ENCODE peak calls at places on chromosomes 4 and X, in ten cellular contexts. One of them, this sample, is unnamed.

GRCh38 chr4:43423276-43423675 is 530.8 kb downstream of the GRXCR1 start:
- DNase-seq in NCI-H2081: no peak
- DNase-seq in NCI-H446: no peak
- DNase-seq in AG04449: no peak
- DNase-seq in GM13976: no peak
- DNase-seq in activated T-helper 1 cell treated with anti-CD3 and anti-CD28 coated beads, Interleukin-2, amount 50 U/mL, for 16 hours: no peak
- DNase-seq in astrocyte of the cerebellum: no peak
- DNase-seq in NCI-H82: no peak
- DNase-seq in H54: no peak
- DNase-seq in upper lobe of right lung: no peak
- DNase-seq in this sample: no peak

GRCh38 chr4:130249002-130249401 is 1153.0 kb downstream of the C4orf33 start:
- DNase-seq in astrocyte of the cerebellum: no peak
- DNase-seq in NCI-H2081: no peak
- DNase-seq in NCI-H82: no peak
- DNase-seq in AG04449: no peak
- DNase-seq in NCI-H446: no peak
- DNase-seq in GM13976: no peak
- DNase-seq in H54: no peak
- DNase-seq in upper lobe of right lung: no peak
- DNase-seq in activated T-helper 1 cell treated with anti-CD3 and anti-CD28 coated beads, Interleukin-2, amount 50 U/mL, for 16 hours: no peak
- DNase-seq in this sample: no peak

GRCh38 chr4:140099993-140100392 is 54.0 kb downstream of the MAML3 start:
- DNase-seq in NCI-H446: peak; percentile 21
- DNase-seq in astrocyte of the cerebellum: no peak
- DNase-seq in NCI-H2081: no peak
- DNase-seq in NCI-H82: peak; percentile 49
- DNase-seq in GM13976: no peak
- DNase-seq in activated T-helper 1 cell treated with anti-CD3 and anti-CD28 coated beads, Interleukin-2, amount 50 U/mL, for 16 hours: no peak
- DNase-seq in AG04449: no peak
- DNase-seq in H54: no peak
- DNase-seq in upper lobe of right lung: peak; percentile 66
- DNase-seq in this sample: no peak

GRCh38 chr4:38075370-38076152 is 115.4 kb downstream of the PTTG2 start:
- DNase-seq in NCI-H2081: no peak
- DNase-seq in NCI-H446: no peak
- DNase-seq in AG04449: no peak
- DNase-seq in GM13976: peak; percentile 33
- DNase-seq in H54: no peak
- DNase-seq in NCI-H82: no peak
- DNase-seq in astrocyte of the cerebellum: no peak
- DNase-seq in activated T-helper 1 cell treated with anti-CD3 and anti-CD28 coated beads, Interleukin-2, amount 50 U/mL, for 16 hours: no peak
- DNase-seq in upper lobe of right lung: no peak
- DNase-seq in this sample: no peak

GRCh38 chr4:37389967-37390580 is 145.5 kb downstream of the NWD2 start:
- DNase-seq in NCI-H2081: peak; percentile 64
- DNase-seq in upper lobe of right lung: no peak
- DNase-seq in astrocyte of the cerebellum: peak; percentile 39
- DNase-seq in GM13976: peak; percentile 52
- DNase-seq in H54: no peak
- DNase-seq in NCI-H82: peak; percentile 66
- DNase-seq in activated T-helper 1 cell treated with anti-CD3 and anti-CD28 coated beads, Interleukin-2, amount 50 U/mL, for 16 hours: no peak
- DNase-seq in AG04449: no peak
- DNase-seq in NCI-H446: peak; percentile 50
- DNase-seq in this sample: no peak

GRCh38 chr4:52659016-52659721 is at the start of gene USP46:
- DNase-seq in astrocyte of the cerebellum: no peak
- DNase-seq in activated T-helper 1 cell treated with anti-CD3 and anti-CD28 coated beads, Interleukin-2, amount 50 U/mL, for 16 hours: peak; percentile 9
- DNase-seq in NCI-H446: no peak
- DNase-seq in H54: peak; percentile 53
- DNase-seq in GM13976: peak; percentile 93
- DNase-seq in AG04449: no peak
- DNase-seq in NCI-H2081: peak; percentile 59
- DNase-seq in NCI-H82: peak; percentile 32
- DNase-seq in upper lobe of right lung: peak; percentile 91
- DNase-seq in this sample: no peak

GRCh38 chr4:95693594-95693993 is 144.8 kb upstream of the UNC5C start:
- DNase-seq in NCI-H2081: no peak
- DNase-seq in activated T-helper 1 cell treated with anti-CD3 and anti-CD28 coated beads, Interleukin-2, amount 50 U/mL, for 16 hours: no peak
- DNase-seq in NCI-H82: peak; percentile 52
- DNase-seq in NCI-H446: no peak
- DNase-seq in GM13976: no peak
- DNase-seq in H54: no peak
- DNase-seq in astrocyte of the cerebellum: no peak
- DNase-seq in AG04449: no peak
- DNase-seq in upper lobe of right lung: no peak
- DNase-seq in this sample: no peak

GRCh38 chr4:101071241-101071640 is 276.1 kb downstream of the PPP3CA start:
- DNase-seq in upper lobe of right lung: no peak
- DNase-seq in AG04449: no peak
- DNase-seq in NCI-H446: no peak
- DNase-seq in NCI-H2081: no peak
- DNase-seq in H54: no peak
- DNase-seq in NCI-H82: no peak
- DNase-seq in astrocyte of the cerebellum: no peak
- DNase-seq in GM13976: no peak
- DNase-seq in activated T-helper 1 cell treated with anti-CD3 and anti-CD28 coated beads, Interleukin-2, amount 50 U/mL, for 16 hours: no peak
- DNase-seq in this sample: no peak

GRCh38 chr4:119851649-119852048 is 215.0 kb downstream of the MAD2L1 start:
- DNase-seq in NCI-H2081: no peak
- DNase-seq in NCI-H82: no peak
- DNase-seq in upper lobe of right lung: no peak
- DNase-seq in GM13976: no peak
- DNase-seq in astrocyte of the cerebellum: no peak
- DNase-seq in AG04449: no peak
- DNase-seq in NCI-H446: no peak
- DNase-seq in activated T-helper 1 cell treated with anti-CD3 and anti-CD28 coated beads, Interleukin-2, amount 50 U/mL, for 16 hours: no peak
- DNase-seq in H54: no peak
- DNase-seq in this sample: no peak

GRCh38 chr4:39542633-39543393 is 15.6 kb upstream of the UGDH start:
- DNase-seq in GM13976: no peak
- DNase-seq in H54: no peak
- DNase-seq in NCI-H446: no peak
- DNase-seq in astrocyte of the cerebellum: no peak
- DNase-seq in AG04449: no peak
- DNase-seq in upper lobe of right lung: no peak
- DNase-seq in NCI-H82: no peak
- DNase-seq in NCI-H2081: no peak
- DNase-seq in activated T-helper 1 cell treated with anti-CD3 and anti-CD28 coated beads, Interleukin-2, amount 50 U/mL, for 16 hours: no peak
- DNase-seq in this sample: no peak

GRCh38 chr4:155392486-155393184 is 15.9 kb upstream of the MAP9 start:
- DNase-seq in NCI-H82: no peak
- DNase-seq in astrocyte of the cerebellum: no peak
- DNase-seq in GM13976: no peak
- DNase-seq in H54: peak; percentile 26
- DNase-seq in activated T-helper 1 cell treated with anti-CD3 and anti-CD28 coated beads, Interleukin-2, amount 50 U/mL, for 16 hours: no peak
- DNase-seq in NCI-H446: no peak
- DNase-seq in NCI-H2081: no peak
- DNase-seq in upper lobe of right lung: no peak
- DNase-seq in AG04449: peak; percentile 28
- DNase-seq in this sample: no peak

GRCh38 chrX:12843668-12844279 is 23.1 kb upstream of the TLR7 start:
- DNase-seq in NCI-H446: no peak
- DNase-seq in H54: no peak
- DNase-seq in activated T-helper 1 cell treated with anti-CD3 and anti-CD28 coated beads, Interleukin-2, amount 50 U/mL, for 16 hours: no peak
- DNase-seq in upper lobe of right lung: no peak
- DNase-seq in NCI-H2081: no peak
- DNase-seq in GM13976: peak; percentile 26
- DNase-seq in astrocyte of the cerebellum: no peak
- DNase-seq in AG04449: no peak
- DNase-seq in NCI-H82: no peak
- DNase-seq in this sample: no peak

GRCh38 chr4:146095091-146095690 is 80.3 kb upstream of the LSM6 start:
- DNase-seq in activated T-helper 1 cell treated with anti-CD3 and anti-CD28 coated beads, Interleukin-2, amount 50 U/mL, for 16 hours: no peak
- DNase-seq in NCI-H2081: peak; percentile 37
- DNase-seq in astrocyte of the cerebellum: peak; percentile 55
- DNase-seq in NCI-H82: peak; percentile 65
- DNase-seq in GM13976: no peak
- DNase-seq in H54: no peak
- DNase-seq in AG04449: no peak
- DNase-seq in NCI-H446: peak; percentile 26
- DNase-seq in upper lobe of right lung: no peak
- DNase-seq in this sample: no peak

GRCh38 chrX:155880586-155881157 is 473 bp upstream of the VAMP7 start:
- DNase-seq in GM13976: no peak
- DNase-seq in AG04449: no peak
- DNase-seq in astrocyte of the cerebellum: no peak
- DNase-seq in H54: no peak
- DNase-seq in NCI-H82: peak; percentile 7
- DNase-seq in activated T-helper 1 cell treated with anti-CD3 and anti-CD28 coated beads, Interleukin-2, amount 50 U/mL, for 16 hours: no peak
- DNase-seq in upper lobe of right lung: no peak
- DNase-seq in NCI-H446: no peak
- DNase-seq in NCI-H2081: no peak
- DNase-seq in this sample: no peak

GRCh38 chr4:144754562-144755410 is 108.8 kb downstream of the HHIP start:
- DNase-seq in AG04449: no peak
- DNase-seq in GM13976: peak; percentile 5
- DNase-seq in upper lobe of right lung: no peak
- DNase-seq in activated T-helper 1 cell treated with anti-CD3 and anti-CD28 coated beads, Interleukin-2, amount 50 U/mL, for 16 hours: no peak
- DNase-seq in NCI-H2081: peak; percentile 27
- DNase-seq in H54: no peak
- DNase-seq in NCI-H82: peak; percentile 16
- DNase-seq in astrocyte of the cerebellum: peak; percentile 28
- DNase-seq in NCI-H446: no peak
- DNase-seq in this sample: no peak

GRCh38 chr4:84215218-84215617 is 283.9 kb downstream of the NKX6-1 start:
- DNase-seq in AG04449: no peak
- DNase-seq in H54: no peak
- DNase-seq in GM13976: no peak
- DNase-seq in astrocyte of the cerebellum: no peak
- DNase-seq in NCI-H446: no peak
- DNase-seq in activated T-helper 1 cell treated with anti-CD3 and anti-CD28 coated beads, Interleukin-2, amount 50 U/mL, for 16 hours: no peak
- DNase-seq in NCI-H82: no peak
- DNase-seq in upper lobe of right lung: no peak
- DNase-seq in NCI-H2081: no peak
- DNase-seq in this sample: no peak

GRCh38 chr4:113116414-113117345 is 67.2 kb downstream of the ANK2 start:
- DNase-seq in activated T-helper 1 cell treated with anti-CD3 and anti-CD28 coated beads, Interleukin-2, amount 50 U/mL, for 16 hours: no peak
- DNase-seq in NCI-H2081: no peak
- DNase-seq in astrocyte of the cerebellum: no peak
- DNase-seq in upper lobe of right lung: no peak
- DNase-seq in AG04449: no peak
- DNase-seq in NCI-H82: peak; percentile 61
- DNase-seq in H54: no peak
- DNase-seq in NCI-H446: no peak
- DNase-seq in GM13976: no peak
- DNase-seq in this sample: peak; percentile 37

GRCh38 chr4:57191523-57192034 is 81.4 kb upstream of the IGFBP7 start:
- DNase-seq in GM13976: no peak
- DNase-seq in NCI-H82: peak; percentile 21
- DNase-seq in H54: no peak
- DNase-seq in upper lobe of right lung: no peak
- DNase-seq in astrocyte of the cerebellum: peak; percentile 28
- DNase-seq in activated T-helper 1 cell treated with anti-CD3 and anti-CD28 coated beads, Interleukin-2, amount 50 U/mL, for 16 hours: no peak
- DNase-seq in NCI-H446: peak; percentile 68
- DNase-seq in NCI-H2081: no peak
- DNase-seq in AG04449: no peak
- DNase-seq in this sample: no peak

GRCh38 chrX:38600089-38600755 is 38.9 kb downstream of the TSPAN7 start:
- DNase-seq in GM13976: no peak
- DNase-seq in upper lobe of right lung: no peak
- DNase-seq in astrocyte of the cerebellum: no peak
- DNase-seq in NCI-H2081: no peak
- DNase-seq in activated T-helper 1 cell treated with anti-CD3 and anti-CD28 coated beads, Interleukin-2, amount 50 U/mL, for 16 hours: no peak
- DNase-seq in NCI-H446: no peak
- DNase-seq in NCI-H82: no peak
- DNase-seq in H54: no peak
- DNase-seq in AG04449: no peak
- DNase-seq in this sample: no peak

GRCh38 chrX:15877380-15877779 is 22.8 kb upstream of the AP1S2 start:
- DNase-seq in astrocyte of the cerebellum: peak; percentile 51
- DNase-seq in activated T-helper 1 cell treated with anti-CD3 and anti-CD28 coated beads, Interleukin-2, amount 50 U/mL, for 16 hours: no peak
- DNase-seq in NCI-H446: no peak
- DNase-seq in NCI-H2081: no peak
- DNase-seq in GM13976: no peak
- DNase-seq in NCI-H82: no peak
- DNase-seq in upper lobe of right lung: no peak
- DNase-seq in AG04449: no peak
- DNase-seq in H54: no peak
- DNase-seq in this sample: no peak

GRCh38 chrX:112058255-112058654 is 24.3 kb downstream of the TRPC5 start:
- DNase-seq in upper lobe of right lung: no peak
- DNase-seq in NCI-H446: no peak
- DNase-seq in GM13976: no peak
- DNase-seq in H54: no peak
- DNase-seq in NCI-H2081: no peak
- DNase-seq in NCI-H82: no peak
- DNase-seq in activated T-helper 1 cell treated with anti-CD3 and anti-CD28 coated beads, Interleukin-2, amount 50 U/mL, for 16 hours: no peak
- DNase-seq in AG04449: no peak
- DNase-seq in astrocyte of the cerebellum: no peak
- DNase-seq in this sample: no peak

GRCh38 chrX:68415289-68415688 is 18.0 kb downstream of the OPHN1 start:
- DNase-seq in upper lobe of right lung: no peak
- DNase-seq in NCI-H446: no peak
- DNase-seq in H54: no peak
- DNase-seq in activated T-helper 1 cell treated with anti-CD3 and anti-CD28 coated beads, Interleukin-2, amount 50 U/mL, for 16 hours: no peak
- DNase-seq in NCI-H82: no peak
- DNase-seq in astrocyte of the cerebellum: peak; percentile 75
- DNase-seq in NCI-H2081: no peak
- DNase-seq in AG04449: no peak
- DNase-seq in GM13976: no peak
- DNase-seq in this sample: no peak

GRCh38 chrX:13167444-13168207 is 123.2 kb upstream of the FAM9C start:
- DNase-seq in astrocyte of the cerebellum: no peak
- DNase-seq in activated T-helper 1 cell treated with anti-CD3 and anti-CD28 coated beads, Interleukin-2, amount 50 U/mL, for 16 hours: no peak
- DNase-seq in NCI-H2081: peak; percentile 36
- DNase-seq in NCI-H446: no peak
- DNase-seq in GM13976: peak; percentile 7
- DNase-seq in NCI-H82: no peak
- DNase-seq in AG04449: no peak
- DNase-seq in upper lobe of right lung: no peak
- DNase-seq in H54: no peak
- DNase-seq in this sample: no peak

GRCh38 chrX:78455901-78456300 is 128.5 kb upstream of the CYSLTR1 start:
- DNase-seq in astrocyte of the cerebellum: no peak
- DNase-seq in activated T-helper 1 cell treated with anti-CD3 and anti-CD28 coated beads, Interleukin-2, amount 50 U/mL, for 16 hours: no peak
- DNase-seq in upper lobe of right lung: no peak
- DNase-seq in NCI-H446: no peak
- DNase-seq in GM13976: no peak
- DNase-seq in AG04449: no peak
- DNase-seq in H54: peak; percentile 8
- DNase-seq in NCI-H2081: no peak
- DNase-seq in NCI-H82: no peak
- DNase-seq in this sample: no peak

GRCh38 chr4:3251691-3252479 is 2.9 kb downstream of the MSANTD1 start:
- DNase-seq in astrocyte of the cerebellum: no peak
- DNase-seq in NCI-H82: no peak
- DNase-seq in NCI-H2081: no peak
- DNase-seq in NCI-H446: no peak
- DNase-seq in upper lobe of right lung: peak; percentile 51
- DNase-seq in GM13976: no peak
- DNase-seq in H54: no peak
- DNase-seq in activated T-helper 1 cell treated with anti-CD3 and anti-CD28 coated beads, Interleukin-2, amount 50 U/mL, for 16 hours: no peak
- DNase-seq in AG04449: no peak
- DNase-seq in this sample: no peak

GRCh38 chr4:48130100-48130499 is 4.0 kb downstream of the TXK start:
- DNase-seq in NCI-H82: no peak
- DNase-seq in NCI-H446: no peak
- DNase-seq in GM13976: no peak
- DNase-seq in AG04449: no peak
- DNase-seq in upper lobe of right lung: no peak
- DNase-seq in NCI-H2081: no peak
- DNase-seq in activated T-helper 1 cell treated with anti-CD3 and anti-CD28 coated beads, Interleukin-2, amount 50 U/mL, for 16 hours: no peak
- DNase-seq in H54: no peak
- DNase-seq in astrocyte of the cerebellum: no peak
- DNase-seq in this sample: no peak

GRCh38 chr4:54941994-54942552 is 183.3 kb downstream of the KDR start:
- DNase-seq in NCI-H446: no peak
- DNase-seq in upper lobe of right lung: no peak
- DNase-seq in NCI-H2081: peak; percentile 5
- DNase-seq in NCI-H82: no peak
- DNase-seq in H54: no peak
- DNase-seq in astrocyte of the cerebellum: no peak
- DNase-seq in activated T-helper 1 cell treated with anti-CD3 and anti-CD28 coated beads, Interleukin-2, amount 50 U/mL, for 16 hours: peak; percentile 12
- DNase-seq in GM13976: no peak
- DNase-seq in AG04449: no peak
- DNase-seq in this sample: no peak

GRCh38 chr4:78904143-78904542 is 35.1 kb downstream of the PAQR3 start:
- DNase-seq in NCI-H82: no peak
- DNase-seq in H54: no peak
- DNase-seq in activated T-helper 1 cell treated with anti-CD3 and anti-CD28 coated beads, Interleukin-2, amount 50 U/mL, for 16 hours: no peak
- DNase-seq in NCI-H446: no peak
- DNase-seq in AG04449: no peak
- DNase-seq in NCI-H2081: no peak
- DNase-seq in GM13976: no peak
- DNase-seq in upper lobe of right lung: no peak
- DNase-seq in astrocyte of the cerebellum: no peak
- DNase-seq in this sample: no peak

This sample was measured in NCI-H1436 treated with DMSO at 0.1 percent for 48 hours.